ENCODE peak calls at places on chromosomes 1 and 21, in nine cellular contexts. W is NCI-H1436 treated with DMSO at 0.1 percent for 48 hours; P is stimulated activated CD8-positive, alpha-beta memory T cell treated with anti-CD3 and anti-CD28 coated beads, Interleukin-2, amount 100 ng/mL, for 1 hour; B is NCI-H446 treated with DMSO at 0.1 percent for 48 hours; V is T47D; J is fibroblast of pulmonary artery; K is DMS79 treated with DMSO at 0.1 percent for 48 hours; U is foreskin melanocyte; Q is HFF-Myc. F is an unnamed sample.

GRCh38 chr1:60867782-60868181 is 214.6 kb upstream of the NFIA start:
- DNase-seq in P (no peak), B (peak), W (no peak), V (no peak), U (peak), K (no peak), Q (no peak), J (no peak), F (no peak)

GRCh38 chr1:233015965-233016364 is 65.6 kb downstream of the NTPCR start:
- DNase-seq in J (no peak), B (no peak), W (no peak), V (no peak), U (no peak), Q (no peak), P (no peak), K (peak), F (no peak)

GRCh38 chr1:43275826-43276620 is 6.2 kb downstream of the TMEM125 start:
- DNase-seq in W (no peak), K (no peak), P (no peak), J (no peak), B (no peak), V (no peak), Q (no peak), U (no peak), F (no peak)

GRCh38 chr21:34609951-34610549 is 4.9 kb downstream of the RCAN1 start:
- DNase-seq in Q (no peak), U (no peak), W (no peak), K (peak), B (no peak), J (no peak), P (no peak), V (no peak), F (no peak)

GRCh38 chr1:157170677-157171515 is 32.7 kb upstream of the ETV3 start:
- DNase-seq in V (peak), Q (no peak), J (peak), W (no peak), K (no peak), P (no peak), U (no peak), B (peak), F (no peak)

GRCh38 chr1:96688737-96689136 is 32.8 kb upstream of the PTBP2 start:
- DNase-seq in K (no peak), J (peak), B (no peak), W (no peak), V (peak), P (no peak), U (no peak), Q (no peak), F (no peak)

GRCh38 chr1:153567621-153568366 is 2.1 kb upstream of the S100A2 start:
- DNase-seq in J (no peak), W (no peak), Q (no peak), U (no peak), V (no peak), P (no peak), B (peak), K (no peak), F (no peak)

GRCh38 chr1:229040630-229041358 is 230.1 kb upstream of the RAB4A start:
- DNase-seq in U (no peak), P (no peak), K (no peak), J (no peak), Q (no peak), W (no peak), B (no peak), V (no peak), F (no peak)

GRCh38 chr21:44617071-44617501 is 5.2 kb downstream of the KRTAP10-8 start:
- DNase-seq in K (no peak), Q (no peak), V (no peak), J (no peak), W (no peak), P (no peak), B (no peak), U (no peak), F (no peak)

GRCh38 chr1:15311122-15311822 is 64.2 kb downstream of the FHAD1 start:
- DNase-seq in B (no peak), U (no peak), P (no peak), Q (no peak), V (no peak), K (no peak), J (no peak), W (no peak), F (no peak)

GRCh38 chr1:59150537-59151386 is 146.1 kb upstream of the FGGY start:
- DNase-seq in V (no peak), Q (peak), U (no peak), P (no peak), J (peak), B (peak), W (no peak), K (no peak), F (no peak)

GRCh38 chr21:27818847-27819246 is 852.0 kb upstream of the ADAMTS5 start:
- DNase-seq in B (no peak), V (peak), U (no peak), W (no peak), K (no peak), P (no peak), Q (no peak), J (peak), F (no peak)

GRCh38 chr1:41404308-41404755 is 43.1 kb downstream of the FOXO6 start:
- DNase-seq in W (peak), K (peak), Q (no peak), U (no peak), P (no peak), B (peak), V (no peak), J (peak), F (no peak)

GRCh38 chr1:154502066-154502741 is at the start of the genes SHE and TDRD10:
- DNase-seq in B (no peak), K (no peak), V (no peak), Q (no peak), W (no peak), U (no peak), J (no peak), P (no peak), F (no peak)